ENCODE peak calls at places on chromosomes 1 and 21, in ten cellular contexts. V is fibroblast of lung; J is kidney epithelial cell; W is cardiac fibroblast; S is AG04450; B is naive thymus-derived CD4-positive, alpha-beta T cell; T is GM23248; M is upper lobe of right lung; K is foreskin fibroblast; U is uterus. H is an unnamed sample.

GRCh38 chr21:14741237-14741636 is 195.1 kb upstream of the SAMSN1 start:
- DNase-seq in U (no peak), V (no peak), S (no peak), M (no peak), W (no peak), T (no peak), B (no peak), J (peak; percentile 2), K (no peak), H (peak; percentile 63)

GRCh38 chr1:93437976-93438605 is 9.8 kb upstream of the FNBP1L start:
- DNase-seq in M (no peak), V (peak; percentile 47), U (no peak), J (no peak), S (peak; percentile 20), B (no peak), T (peak; percentile 62), K (peak; percentile 66), W (peak; percentile 78), H (peak; percentile 63)

GRCh38 chr1:42756956-42757891 is 9.6 kb downstream of the P3H1 start:
- DNase-seq in S (peak; percentile 39), U (no peak), B (peak; percentile 23), M (no peak), J (peak; percentile 39), T (peak; percentile 81), K (peak; percentile 77), V (peak; percentile 64), W (peak; percentile 73), H (peak; percentile 72)

GRCh38 chr1:152869808-152870419 is 8.2 kb upstream of the SMCP start:
- DNase-seq in J (no peak), U (no peak), S (peak; percentile 4), W (peak; percentile 61), B (no peak), M (no peak), K (peak; percentile 63), V (peak; percentile 45), T (peak; percentile 87), H (peak; percentile 77)

GRCh38 chr1:163063131-163064059 is 5.8 kb upstream of the RGS4 start:
- DNase-seq in K (no peak), V (no peak), B (no peak), J (no peak), M (no peak), T (no peak), W (no peak), S (no peak), U (no peak), H (no peak)

GRCh38 chr1:109181807-109182163 is 31.9 kb upstream of the SARS1 start:
- DNase-seq in K (no peak), J (no peak), V (no peak), W (no peak), T (no peak), S (no peak), M (no peak), B (no peak), U (no peak), H (no peak)

GRCh38 chr1:6962956-6963915 is 178.0 kb downstream of the CAMTA1 start:
- DNase-seq in U (peak; percentile 51), J (peak; percentile 56), W (no peak), M (no peak), B (peak; percentile 49), K (peak; percentile 11), S (no peak), V (peak; percentile 18), T (peak; percentile 29), H (peak; percentile 43)

GRCh38 chr1:2170211-2170610 is 24.4 kb downstream of the FAAP20 start:
- DNase-seq in V (no peak), T (peak; percentile 71), W (no peak), K (peak; percentile 43), S (no peak), B (no peak), U (no peak), J (no peak), M (no peak), H (no peak)

GRCh38 chr1:5576111-5577065 is 415.8 kb downstream of the NPHP4 start:
- DNase-seq in B (no peak), M (no peak), S (no peak), K (no peak), J (no peak), T (no peak), V (no peak), U (no peak), W (no peak), H (no peak)

GRCh38 chr1:56097713-56098112 is 481.6 kb downstream of the PLPP3 start:
- DNase-seq in M (no peak), U (no peak), V (peak; percentile 11), K (no peak), S (no peak), B (no peak), T (peak; percentile 35), W (no peak), J (no peak), H (no peak)

GRCh38 chr1:201335174-201335870 is 42.2 kb downstream of the TNNT2 start:
- DNase-seq in U (no peak), J (no peak), T (no peak), M (peak; percentile 21), B (no peak), W (no peak), V (no peak), K (no peak), S (no peak), H (peak; percentile 89)

GRCh38 chr1:97508653-97509218 is 412.1 kb downstream of the DPYD start:
- DNase-seq in V (no peak), K (no peak), M (no peak), T (no peak), U (no peak), B (no peak), J (no peak), S (no peak), W (peak; percentile 38), H (no peak)

GRCh38 chr1:147769107-147769506 is 8.7 kb upstream of the GJA5 start:
- DNase-seq in B (no peak), S (no peak), K (no peak), M (no peak), V (no peak), U (no peak), J (no peak), T (no peak), W (peak; percentile 42), H (no peak)

GRCh38 chr1:148263906-148264255 is 111.8 kb upstream of the NBPF11 start:
- DNase-seq in U (no peak), B (peak; percentile 22), T (no peak), K (no peak), S (no peak), M (no peak), V (no peak), J (no peak), W (no peak), H (no peak)

GRCh38 chr1:214404571-214405213 is 123.7 kb downstream of the SMYD2 start:
- DNase-seq in S (no peak), J (peak; percentile 77), V (peak; percentile 90), B (no peak), W (peak; percentile 32), T (no peak), K (peak; percentile 41), M (no peak), U (no peak), H (peak; percentile 90)

GRCh38 chr21:38699048-38699447 is 106.7 kb upstream of the ETS2 start:
- DNase-seq in M (no peak), T (peak; percentile 11), B (no peak), W (no peak), J (no peak), U (no peak), K (no peak), V (no peak), S (no peak), H (no peak)

GRCh38 chr1:177780096-177780700 is 189.7 kb downstream of the SEC16B start:
- DNase-seq in V (peak; percentile 58), J (no peak), U (no peak), M (no peak), K (peak; percentile 76), B (no peak), S (peak; percentile 7), T (peak; percentile 75), W (peak; percentile 77), H (peak; percentile 77)

GRCh38 chr1:61951731-61952585 is 209.7 kb downstream of the PATJ start:
- DNase-seq in U (no peak), T (no peak), M (no peak), S (no peak), W (no peak), B (no peak), J (peak; percentile 83), K (no peak), V (peak; percentile 87), H (peak; percentile 53)
- H3K4me3 ChIP-seq in U (no peak overlapping the region), T (no peak overlapping the region), M (no peak overlapping the region), S (no peak overlapping the region), W (no peak overlapping the region), B (no peak overlapping the region), J (no peak overlapping the region), K (no peak overlapping the region), V (no peak overlapping the region), H (no peak overlapping the region)

GRCh38 chr1:156503672-156504055 is 3.1 kb upstream of the MEF2D start:
- DNase-seq in M (no peak), V (no peak), S (no peak), T (peak; percentile 16), W (no peak), K (no peak), U (no peak), J (no peak), B (no peak), H (no peak)
- H3K4me3 ChIP-seq in M (peak overlapping the region; percentile 34), V (no peak overlapping the region), S (peak overlapping the region; percentile 21), T (peak overlapping the region; percentile 63), W (no peak overlapping the region), K (no peak overlapping the region), U (no peak overlapping the region), J (no peak overlapping the region), B (peak overlapping the region; percentile 55), H (no peak overlapping the region)

DNA sequence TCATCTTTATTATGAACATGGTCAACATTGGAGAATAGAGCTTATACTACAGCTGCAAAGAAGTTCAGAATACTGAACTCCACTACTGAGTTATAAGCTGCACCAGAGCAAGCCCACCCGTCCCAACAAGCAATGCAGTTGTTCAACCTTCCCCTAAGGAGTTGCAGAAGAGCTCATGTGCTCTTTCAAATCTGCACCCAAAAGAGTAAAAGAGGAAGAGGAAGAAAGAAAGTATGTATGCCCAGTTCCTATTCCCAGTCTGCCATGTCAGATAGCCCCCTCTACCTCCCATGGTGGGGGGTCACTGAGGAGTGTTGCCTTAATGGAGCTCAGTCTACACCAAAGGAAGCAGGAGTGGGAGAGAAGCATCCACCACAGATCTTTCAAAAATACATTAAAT is 6.9 kb downstream of the C1orf162 start:
- DNase-seq in T (no peak), J (no peak), V (no peak), M (no peak), B (no peak), U (no peak), K (no peak), S (no peak), W (no peak), H (no peak)
- H3K4me3 ChIP-seq in T (no peak overlapping the region), J (no peak overlapping the region), V (no peak overlapping the region), M (no peak overlapping the region), B (no peak overlapping the region), U (no peak overlapping the region), K (no peak overlapping the region), S (no peak overlapping the region), W (no peak overlapping the region), H (no peak overlapping the region)

DNA sequence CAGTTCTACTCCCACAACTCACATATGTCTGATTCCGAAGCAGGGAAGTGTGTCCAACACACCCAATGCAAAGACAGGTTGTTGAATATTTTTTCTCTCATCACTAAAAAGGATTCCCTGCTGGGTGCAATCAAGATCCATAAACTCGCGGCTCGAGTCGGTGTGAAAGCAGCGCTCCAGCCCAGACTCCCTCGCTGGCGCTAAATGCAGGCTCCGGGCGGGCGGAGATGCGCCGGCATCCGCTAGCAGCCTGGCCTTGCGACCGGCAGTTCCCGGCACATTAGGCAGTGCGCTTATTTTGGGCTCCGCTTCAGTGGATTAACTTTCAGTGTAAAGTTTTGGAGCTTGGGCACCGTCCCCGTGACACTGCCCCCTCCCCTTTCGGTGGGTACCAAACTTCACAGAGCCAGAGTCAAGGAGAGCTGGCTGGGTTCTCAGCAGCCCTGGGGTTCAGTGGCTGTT is 87.7 kb upstream of the POU3F1 start:
- DNase-seq in T (peak; percentile 51), K (peak; percentile 21), B (no peak), W (no peak), S (no peak), M (no peak), V (peak; percentile 15), U (no peak), J (no peak), H (no peak)
- H3K4me3 ChIP-seq in T (no peak overlapping the region), K (no peak overlapping the region), B (no peak overlapping the region), W (no peak overlapping the region), S (no peak overlapping the region), M (no peak overlapping the region), V (no peak overlapping the region), U (no peak overlapping the region), J (no peak overlapping the region), H (no peak overlapping the region)

H was measured in epithelial cell of esophagus.